ENCODE peak calls at places on chromosomes 1 and 21, in six cellular contexts. M, E, Z, S, U and T are unnamed samples.
A peak's percentile ranks its signal among the peaks of the same experiment; 100 is the strongest.

GRCh38 chr1:44030606-44031050 is 634 bp downstream of the SLC6A9 start:
- DNase-seq in Z (peak; percentile 34), E (peak; percentile 85), M (no peak), S (no peak), U (no peak), T (no peak)

GRCh38 chr1:7302873-7303272 is 468.2 kb upstream of the VAMP3 start:
- DNase-seq in E (no peak), M (no peak), U (no peak), S (no peak), Z (no peak), T (no peak)

GRCh38 chr1:160746870-160747500 is 7.9 kb downstream of the SLAMF7 start:
- DNase-seq in E (no peak), M (no peak), S (no peak), Z (no peak), U (no peak), T (no peak)

GRCh38 chr1:109984190-109984455 is 442 bp upstream of the AHCYL1 start:
- DNase-seq in M (no peak), S (no peak), U (no peak), Z (peak; percentile 34), E (no peak), T (no peak)

GRCh38 chr1:189429610-189430009 is 1048.1 kb downstream of the BRINP3 start:
- DNase-seq in Z (peak; percentile 52), E (peak; percentile 68), U (no peak), S (no peak), M (no peak), T (no peak)

GRCh38 chr1:6730889-6731288 is 29.3 kb upstream of the DNAJC11 start:
- DNase-seq in M (no peak), S (no peak), Z (no peak), U (peak; percentile 43), E (no peak), T (no peak)

GRCh38 chr1:51444096-51444495 is 75.0 kb downstream of the EPS15 start:
- DNase-seq in M (no peak), E (no peak), Z (peak; percentile 55), U (no peak), S (no peak), T (no peak)

GRCh38 chr1:192609110-192610079 is 26.6 kb upstream of the RGS13 start:
- DNase-seq in U (peak; percentile 63), M (peak; percentile 60), E (no peak), Z (no peak), S (peak; percentile 63), T (no peak)

GRCh38 chr1:211247921-211248320 is 11.2 kb upstream of the RCOR3 start:
- DNase-seq in U (no peak), Z (no peak), M (no peak), E (peak; percentile 36), S (no peak), T (no peak)

GRCh38 chr21:15617968-15618367 is 111.8 kb upstream of the USP25 start:
- DNase-seq in M (no peak), S (no peak), U (no peak), Z (peak; percentile 21), E (no peak), T (no peak)

GRCh38 chr1:71307451-71307850 is 226.6 kb upstream of the ZRANB2 start:
- DNase-seq in S (no peak), Z (peak; percentile 19), U (peak; percentile 29), E (no peak), M (no peak), T (no peak)

GRCh38 chr1:26994020-26994745 is 691 bp downstream of the TRNP1 start:
- DNase-seq in Z (no peak), U (no peak), M (no peak), S (no peak), E (peak; percentile 62), T (no peak)

GRCh38 chr1:16631248-16632043 is 18.1 kb upstream of the NBPF1 start:
- DNase-seq in E (no peak), Z (no peak), M (peak; percentile 34), S (no peak), U (peak; percentile 2), T (peak; percentile 36)

GRCh38 chr1:56034222-56034621 is 545.1 kb downstream of the PLPP3 start:
- DNase-seq in M (no peak), S (no peak), Z (peak; percentile 75), U (no peak), E (no peak), T (no peak)

GRCh38 chr1:154807048-154807591 is 63.0 kb downstream of the KCNN3 start:
- DNase-seq in U (no peak), Z (no peak), M (no peak), S (no peak), E (no peak), T (no peak)

GRCh38 chr1:93710949-93711591 is 29.4 kb upstream of the BCAR3 start:
- DNase-seq in M (no peak), E (no peak), U (no peak), Z (no peak), S (no peak), T (no peak)

GRCh38 chr1:244807138-244807537 is 28.3 kb upstream of the COX20 start:
- DNase-seq in S (no peak), E (no peak), U (no peak), M (no peak), Z (no peak), T (no peak)

GRCh38 chr1:229845410-229846138 is 219.5 kb downstream of the URB2 start:
- DNase-seq in E (no peak), Z (no peak), U (peak; percentile 23), S (no peak), M (no peak), T (no peak)

GRCh38 chr1:201024251-201024998 is 911 bp upstream of the KIF21B start:
- DNase-seq in Z (no peak), U (no peak), M (no peak), E (no peak), S (no peak), T (peak; percentile 48)

GRCh38 chr1:150799104-150799503 is 9.0 kb downstream of the CTSK start:
- DNase-seq in U (no peak), E (no peak), S (no peak), M (no peak), Z (no peak), T (no peak)

GRCh38 chr1:147243228-147243685 is 773 bp downstream of the CHD1L start:
- DNase-seq in Z (peak; percentile 86), E (peak; percentile 61), S (no peak), U (peak; percentile 49), M (no peak), T (peak; percentile 36)

GRCh38 chr1:33342041-33342723 is 21.3 kb upstream of the A3GALT2 start:
- DNase-seq in E (no peak), Z (peak; percentile 99), S (peak; percentile 62), M (peak; percentile 87), U (peak; percentile 84), T (peak; percentile 82)

GRCh38 chr1:66599346-66599745 is 65.4 kb downstream of the SGIP1 start:
- DNase-seq in Z (no peak), S (no peak), U (no peak), M (no peak), E (no peak), T (no peak)

GRCh38 chr1:207752456-207753132 is 740 bp downstream of the CD46 start:
- DNase-seq in M (peak; percentile 66), S (no peak), E (peak; percentile 40), Z (peak; percentile 13), U (peak; percentile 77), T (peak; percentile 64)

DNA sequence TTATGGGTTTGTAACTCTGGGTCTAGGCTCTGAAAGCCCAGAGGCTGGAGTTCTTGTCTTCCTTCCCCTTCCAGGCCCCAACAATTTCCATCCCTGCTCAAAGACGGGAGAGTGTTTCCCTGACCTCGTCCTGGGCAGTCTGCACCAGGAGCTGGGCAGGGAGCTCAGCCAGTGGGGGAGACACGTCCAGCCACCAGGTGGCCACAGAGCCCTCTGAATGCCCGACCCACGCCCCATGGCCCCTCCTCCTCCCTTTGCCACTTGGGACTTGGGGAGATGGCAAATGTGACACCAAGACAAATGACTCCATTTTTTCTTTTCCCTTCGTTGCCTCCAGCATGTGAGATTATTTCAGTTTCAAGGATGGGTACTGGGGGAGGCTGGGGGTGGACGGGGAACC is 159.9 kb upstream of the AJAP1 start:
- DNase-seq in M (no peak), Z (no peak), S (no peak), U (no peak), E (no peak), T (peak; percentile 18)
- TF ChIP-seq CTCF in M (no peak), Z (no peak), S (no peak), U (no peak), E (no peak), T (no peak)

GRCh38 chr1:180193371-180194047 is 36.6 kb upstream of the LHX4 start:
- DNase-seq in M (no peak), S (no peak), Z (no peak), U (peak; percentile 69), E (no peak), T (no peak)

GRCh38 chr1:180194048-180194425 is 36.0 kb upstream of the LHX4 start:
- DNase-seq in Z (no peak), S (no peak), M (no peak), E (no peak), U (no peak), T (no peak)

GRCh38 chr1:180195916-180196315 is 34.1 kb upstream of the LHX4 start:
- DNase-seq in E (no peak), Z (no peak), S (no peak), U (no peak), M (no peak), T (no peak)

GRCh38 chr1:180195401-180195800 is 34.7 kb upstream of the LHX4 start:
- DNase-seq in E (no peak), Z (no peak), M (no peak), U (no peak), S (no peak), T (no peak)

GRCh38 chr1:180194546-180195207 is 35.4 kb upstream of the LHX4 start:
- DNase-seq in M (no peak), Z (no peak), E (no peak), S (no peak), U (peak; percentile 11), T (no peak)
- H3K4me3 ChIP-seq in M (no peak overlapping the region), Z (no peak overlapping the region), E (no peak overlapping the region), S (no peak overlapping the region), U (no peak overlapping the region), T (no peak overlapping the region)

GRCh38 chr1:231919900-231920299 is 293.3 kb downstream of the DISC1 start:
- DNase-seq in Z (no peak), U (no peak), M (no peak), S (no peak), E (peak; percentile 37), T (no peak)
- H3K4me1 ChIP-seq in Z (peaks cover 10% of the 10 kb centered on the region), U (no peaks in the 10 kb centered on the region), M (peaks cover 6% of the 10 kb centered on the region), S (peaks cover 17% of the 10 kb centered on the region), E (peaks cover 25% of the 10 kb centered on the region), T (no peaks in the 10 kb centered on the region)

DNA sequence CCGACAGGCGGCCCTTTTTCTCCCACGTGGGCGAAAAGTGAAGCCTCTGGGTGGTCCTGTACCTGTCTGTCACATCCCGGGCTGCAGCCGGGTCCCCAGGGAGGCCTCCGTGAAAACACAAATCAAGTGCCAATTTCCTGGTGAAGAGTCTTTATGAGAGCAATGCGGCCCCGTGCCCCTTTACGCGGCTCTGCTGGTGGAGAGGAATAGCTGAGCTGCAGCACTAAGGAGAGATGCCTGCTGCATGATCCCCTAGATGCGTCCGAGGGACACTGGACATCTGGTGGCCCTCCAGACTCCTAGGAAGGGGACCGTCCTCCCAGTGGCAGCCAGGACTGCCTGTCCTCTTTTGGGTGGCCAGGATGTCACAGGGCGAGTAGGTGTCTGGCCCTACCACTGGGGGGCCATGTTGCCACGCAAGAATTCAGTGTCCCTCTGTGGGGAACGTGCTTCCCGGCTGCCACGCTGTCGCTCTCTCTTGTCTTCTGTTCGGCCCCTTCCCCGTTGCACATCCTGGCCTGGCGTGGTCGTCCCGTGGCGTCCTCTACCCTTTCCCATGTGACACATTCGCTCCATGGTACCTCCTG is 38.7 kb downstream of the COL18A1 start:
- DNase-seq in E (no peak), S (no peak), Z (no peak), U (no peak), M (no peak), T (peak; percentile 49)
- TF ChIP-seq CTCF in E (no peak), S (no peak), Z (peak; percentile 5), U (no peak), M (no peak), T (no peak)